ENCODE peak calls at places on chromosomes 11 and 22, in five cellular contexts. One of them, this sample, is unnamed.

GRCh38 chr11:105618343-105618955 is 8.6 kb downstream of the GRIA4 start:
- DNase-seq in mesenchymal stem cell: no peak
- DNase-seq in IMR-90: peak; percentile 4
- DNase-seq in trophoblast cell: no peak
- DNase-seq in mesendoderm: no peak
- DNase-seq in this sample: no peak

GRCh38 chr22:43533656-43534428 is 122.0 kb downstream of the MPPED1 start:
- DNase-seq in IMR-90: no peak
- DNase-seq in mesendoderm: no peak
- DNase-seq in trophoblast cell: no peak
- DNase-seq in mesenchymal stem cell: no peak
- DNase-seq in this sample: no peak

GRCh38 chr22:31127181-31127772 is 4.5 kb downstream of the INPP5J start:
- DNase-seq in mesenchymal stem cell: no peak
- DNase-seq in trophoblast cell: no peak
- DNase-seq in IMR-90: no peak
- DNase-seq in mesendoderm: peak; percentile 83
- DNase-seq in this sample: no peak

GRCh38 chr11:127994736-127995135 is 592.6 kb downstream of the ETS1 start:
- DNase-seq in trophoblast cell: peak; percentile 66
- DNase-seq in mesenchymal stem cell: no peak
- DNase-seq in IMR-90: peak; percentile 69
- DNase-seq in mesendoderm: peak; percentile 59
- DNase-seq in this sample: no peak

GRCh38 chr11:124837491-124837856 is 27.8 kb upstream of the ROBO3 start:
- DNase-seq in mesenchymal stem cell: peak; percentile 91
- DNase-seq in mesendoderm: peak; percentile 86
- DNase-seq in IMR-90: peak; percentile 90
- DNase-seq in trophoblast cell: peak; percentile 92
- DNase-seq in this sample: no peak

GRCh38 chr11:43952401-43953342 is 10.2 kb downstream of the C11orf96 start:
- DNase-seq in IMR-90: no peak
- DNase-seq in mesenchymal stem cell: no peak
- DNase-seq in trophoblast cell: peak; percentile 66
- DNase-seq in mesendoderm: no peak
- DNase-seq in this sample: no peak

GRCh38 chr11:36478700-36479329 is 31.3 kb downstream of the TRAF6 start:
- DNase-seq in mesenchymal stem cell: peak; percentile 73
- DNase-seq in mesendoderm: peak; percentile 64
- DNase-seq in IMR-90: peak; percentile 59
- DNase-seq in trophoblast cell: peak; percentile 57
- DNase-seq in this sample: peak; percentile 45

GRCh38 chr22:27238935-27239510 is 562.5 kb downstream of the MN1 start:
- DNase-seq in trophoblast cell: peak; percentile 70
- DNase-seq in mesendoderm: peak; percentile 38
- DNase-seq in IMR-90: peak; percentile 97
- DNase-seq in mesenchymal stem cell: peak; percentile 94
- DNase-seq in this sample: no peak

GRCh38 chr11:27184458-27185312 is 144.1 kb downstream of the BBOX1 start:
- DNase-seq in mesendoderm: peak; percentile 54
- DNase-seq in IMR-90: no peak
- DNase-seq in trophoblast cell: peak; percentile 62
- DNase-seq in mesenchymal stem cell: no peak
- DNase-seq in this sample: no peak

GRCh38 chr22:44336962-44337657 is 24.4 kb upstream of the SHISAL1 start:
- DNase-seq in trophoblast cell: no peak
- DNase-seq in mesendoderm: no peak
- DNase-seq in IMR-90: no peak
- DNase-seq in mesenchymal stem cell: no peak
- DNase-seq in this sample: no peak

GRCh38 chr11:95680169-95680929 is 109.2 kb downstream of the FAM76B start:
- DNase-seq in trophoblast cell: peak; percentile 58
- DNase-seq in mesendoderm: no peak
- DNase-seq in mesenchymal stem cell: peak; percentile 71
- DNase-seq in IMR-90: peak; percentile 85
- DNase-seq in this sample: no peak

GRCh38 chr11:44804449-44805151 is 77.8 kb downstream of the TSPAN18 start:
- DNase-seq in IMR-90: peak; percentile 20
- DNase-seq in trophoblast cell: no peak
- DNase-seq in mesendoderm: no peak
- DNase-seq in mesenchymal stem cell: no peak
- DNase-seq in this sample: no peak

GRCh38 chr22:24521791-24522245 is 26.7 kb downstream of the UPB1 start:
- DNase-seq in mesendoderm: peak; percentile 95
- DNase-seq in trophoblast cell: peak; percentile 63
- DNase-seq in mesenchymal stem cell: peak; percentile 53
- DNase-seq in IMR-90: peak; percentile 60
- DNase-seq in this sample: peak; percentile 29

GRCh38 chr22:41825376-41825775 is 7.5 kb upstream of the SREBF2 start:
- DNase-seq in mesenchymal stem cell: peak; percentile 30
- DNase-seq in mesendoderm: peak; percentile 75
- DNase-seq in IMR-90: peak; percentile 42
- DNase-seq in trophoblast cell: no peak
- DNase-seq in this sample: no peak

GRCh38 chr11:28526406-28526751 is 418.2 kb downstream of the METTL15 start:
- DNase-seq in trophoblast cell: peak; percentile 11
- DNase-seq in mesenchymal stem cell: peak; percentile 29
- DNase-seq in IMR-90: peak; percentile 25
- DNase-seq in mesendoderm: peak; percentile 13
- DNase-seq in this sample: no peak

GRCh38 chr11:94171693-94172440 is 43.2 kb downstream of the PANX1 start:
- DNase-seq in IMR-90: peak; percentile 50
- DNase-seq in mesenchymal stem cell: peak; percentile 47
- DNase-seq in mesendoderm: peak; percentile 77
- DNase-seq in trophoblast cell: peak; percentile 62
- DNase-seq in this sample: peak; percentile 49

GRCh38 chr11:2096001-2096918 is 42.9 kb downstream of the IGF2 start:
- DNase-seq in trophoblast cell: no peak
- DNase-seq in IMR-90: peak; percentile 50
- DNase-seq in mesenchymal stem cell: no peak
- DNase-seq in mesendoderm: no peak
- DNase-seq in this sample: no peak

GRCh38 chr11:29656557-29656956 is 360.3 kb downstream of the KCNA4 start:
- DNase-seq in trophoblast cell: no peak
- DNase-seq in mesenchymal stem cell: peak; percentile 64
- DNase-seq in mesendoderm: no peak
- DNase-seq in IMR-90: no peak
- DNase-seq in this sample: no peak

DNA sequence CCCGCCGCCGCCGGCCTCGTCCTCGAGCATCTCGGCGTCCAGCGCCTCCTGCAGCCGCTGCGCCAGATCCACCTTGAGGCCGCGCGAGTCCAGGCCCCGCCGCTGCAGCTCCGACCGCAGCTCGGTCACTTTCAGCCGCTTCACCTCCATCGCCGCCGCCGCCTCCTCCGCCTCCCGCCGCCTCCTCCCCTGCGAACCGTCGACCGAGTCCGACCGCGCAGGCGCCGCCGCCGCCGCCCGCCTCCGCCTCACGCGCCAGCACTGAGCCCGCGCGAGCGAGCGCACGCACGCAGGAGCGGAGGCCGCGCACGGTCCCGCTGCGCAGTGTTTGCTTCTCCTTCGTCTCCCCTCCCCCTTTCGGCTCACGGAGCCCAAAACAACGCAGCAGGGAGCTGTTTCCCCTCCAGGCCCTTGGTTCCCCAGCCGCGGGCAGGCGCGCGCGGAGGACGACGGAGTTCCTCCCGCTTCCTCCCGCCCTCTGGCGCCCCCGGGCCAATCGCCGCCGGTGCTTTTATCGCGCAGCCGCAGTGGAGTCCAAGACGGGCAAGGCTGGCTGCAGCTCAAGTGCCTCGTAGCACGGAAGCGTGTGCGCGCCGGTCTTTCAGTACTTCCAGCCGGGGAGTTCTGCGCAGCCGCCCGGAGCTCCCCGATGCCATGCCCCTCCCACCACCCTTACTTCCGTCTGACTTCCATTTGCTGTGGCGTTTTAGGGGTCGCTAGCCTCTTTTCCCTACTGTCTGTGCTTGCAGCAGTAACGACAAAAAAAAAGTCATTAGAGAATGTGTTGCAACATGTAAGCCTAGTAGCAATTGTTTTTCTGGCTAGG is at the start of gene HNRNPUL2:
- DNase-seq in trophoblast cell: peak; percentile 100
- DNase-seq in mesendoderm: peak; percentile 99
- DNase-seq in mesenchymal stem cell: peak; percentile 99
- DNase-seq in IMR-90: peak; percentile 99
- DNase-seq in this sample: peak; percentile 99
- H2BK120ac ChIP-seq in trophoblast cell: peak within 1 kb of the TSS; percentile 91
- H2BK120ac ChIP-seq in mesendoderm: peak within 1 kb of the TSS; percentile 52
- H2BK120ac ChIP-seq in mesenchymal stem cell: peak within 1 kb of the TSS; percentile 71
- H2BK120ac ChIP-seq in IMR-90: peak within 1 kb of the TSS; percentile 95
- H2BK120ac ChIP-seq in this sample: peak within 1 kb of the TSS; percentile 73

DNA sequence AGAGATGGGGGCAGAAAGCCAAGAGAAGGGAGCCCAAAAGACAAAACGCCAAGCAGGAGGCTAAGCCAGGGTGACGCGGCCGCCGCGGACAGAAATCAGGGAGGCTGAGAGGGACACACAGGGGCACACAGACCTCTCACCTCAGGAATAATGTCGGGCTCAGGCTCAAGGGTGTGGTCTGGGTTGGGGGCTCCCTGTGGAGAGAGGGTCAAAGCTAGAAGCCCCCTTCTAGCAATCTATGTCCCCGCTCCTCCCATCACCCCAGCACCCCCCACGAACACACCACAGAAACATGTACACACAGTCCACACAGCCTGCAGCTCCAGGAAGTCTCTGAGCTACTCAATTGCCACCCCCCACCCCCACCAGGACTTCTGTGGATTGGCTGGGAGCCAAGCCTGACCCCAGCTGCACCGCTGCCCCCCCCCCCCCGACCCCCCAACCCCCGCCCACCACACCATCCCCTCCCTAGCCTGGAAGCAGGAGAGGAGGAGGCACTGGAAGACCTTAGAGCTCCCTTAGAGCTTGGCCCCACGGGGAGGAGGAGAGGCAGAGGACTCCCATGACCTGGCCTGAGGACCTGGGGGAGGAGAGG is 6.9 kb downstream of the BCL9L start:
- DNase-seq in trophoblast cell: no peak
- DNase-seq in mesendoderm: no peak
- DNase-seq in IMR-90: peak; percentile 43
- DNase-seq in mesenchymal stem cell: no peak
- DNase-seq in this sample: no peak
- H2BK120ac ChIP-seq in trophoblast cell: peak overlapping the region; percentile 89
- H2BK120ac ChIP-seq in mesendoderm: peak overlapping the region; percentile 78
- H2BK120ac ChIP-seq in IMR-90: peak overlapping the region; percentile 96
- H2BK120ac ChIP-seq in mesenchymal stem cell: peak overlapping the region; percentile 99
- H2BK120ac ChIP-seq in this sample: peak overlapping the region; percentile 62

GRCh38 chr11:71246559-71246958 is 5.8 kb downstream of the SHANK2 start:
- DNase-seq in mesendoderm: peak; percentile 91
- DNase-seq in trophoblast cell: no peak
- DNase-seq in mesenchymal stem cell: no peak
- DNase-seq in IMR-90: no peak
- DNase-seq in this sample: no peak

GRCh38 chr11:71248656-71249055 is 3.7 kb downstream of the SHANK2 start:
- DNase-seq in mesendoderm: no peak
- DNase-seq in IMR-90: no peak
- DNase-seq in mesenchymal stem cell: no peak
- DNase-seq in trophoblast cell: peak; percentile 25
- DNase-seq in this sample: no peak

GRCh38 chr11:71247551-71248250 is 4.7 kb downstream of the SHANK2 start:
- DNase-seq in trophoblast cell: no peak
- DNase-seq in mesenchymal stem cell: peak; percentile 26
- DNase-seq in IMR-90: no peak
- DNase-seq in mesendoderm: peak; percentile 82
- DNase-seq in this sample: no peak

GRCh38 chr11:71249301-71249700 is 3.1 kb downstream of the SHANK2 start:
- DNase-seq in mesenchymal stem cell: no peak
- DNase-seq in IMR-90: no peak
- DNase-seq in mesendoderm: no peak
- DNase-seq in trophoblast cell: no peak
- DNase-seq in this sample: no peak

GRCh38 chr11:71248251-71248570 is 4.2 kb downstream of the SHANK2 start:
- DNase-seq in trophoblast cell: no peak
- DNase-seq in IMR-90: no peak
- DNase-seq in mesenchymal stem cell: no peak
- DNase-seq in mesendoderm: no peak
- DNase-seq in this sample: no peak
- H2BK120ac ChIP-seq in trophoblast cell: peak overlapping the region; percentile 26
- H2BK120ac ChIP-seq in IMR-90: no peak overlapping the region
- H2BK120ac ChIP-seq in mesenchymal stem cell: no peak overlapping the region
- H2BK120ac ChIP-seq in mesendoderm: no peak overlapping the region
- H2BK120ac ChIP-seq in this sample: no peak overlapping the region

GRCh38 chr22:20116951-20117645 is at the start of gene TRMT2A:
- DNase-seq in mesendoderm: peak; percentile 99
- DNase-seq in trophoblast cell: peak; percentile 99
- DNase-seq in mesenchymal stem cell: peak; percentile 98
- DNase-seq in IMR-90: peak; percentile 98
- DNase-seq in this sample: peak; percentile 99
- H2BK120ac ChIP-seq in mesendoderm: peak within 1 kb of the TSS; percentile 16
- H2BK120ac ChIP-seq in trophoblast cell: peak within 1 kb of the TSS; percentile 75
- H2BK120ac ChIP-seq in mesenchymal stem cell: peak within 1 kb of the TSS; percentile 98
- H2BK120ac ChIP-seq in IMR-90: peak within 1 kb of the TSS; percentile 38
- H2BK120ac ChIP-seq in this sample: no peak within 1 kb of the TSS

GRCh38 chr11:746289-747175 is 732 bp upstream of the TALDO1 start:
- DNase-seq in mesendoderm: peak; percentile 65
- DNase-seq in mesenchymal stem cell: peak; percentile 36
- DNase-seq in IMR-90: peak; percentile 24
- DNase-seq in trophoblast cell: no peak
- DNase-seq in this sample: peak; percentile 30
- H2BK120ac ChIP-seq in mesendoderm: no peak overlapping the region
- H2BK120ac ChIP-seq in mesenchymal stem cell: peak overlapping the region; percentile 61
- H2BK120ac ChIP-seq in IMR-90: no peak overlapping the region
- H2BK120ac ChIP-seq in trophoblast cell: peak overlapping the region; percentile 29
- H2BK120ac ChIP-seq in this sample: no peak overlapping the region

DNA sequence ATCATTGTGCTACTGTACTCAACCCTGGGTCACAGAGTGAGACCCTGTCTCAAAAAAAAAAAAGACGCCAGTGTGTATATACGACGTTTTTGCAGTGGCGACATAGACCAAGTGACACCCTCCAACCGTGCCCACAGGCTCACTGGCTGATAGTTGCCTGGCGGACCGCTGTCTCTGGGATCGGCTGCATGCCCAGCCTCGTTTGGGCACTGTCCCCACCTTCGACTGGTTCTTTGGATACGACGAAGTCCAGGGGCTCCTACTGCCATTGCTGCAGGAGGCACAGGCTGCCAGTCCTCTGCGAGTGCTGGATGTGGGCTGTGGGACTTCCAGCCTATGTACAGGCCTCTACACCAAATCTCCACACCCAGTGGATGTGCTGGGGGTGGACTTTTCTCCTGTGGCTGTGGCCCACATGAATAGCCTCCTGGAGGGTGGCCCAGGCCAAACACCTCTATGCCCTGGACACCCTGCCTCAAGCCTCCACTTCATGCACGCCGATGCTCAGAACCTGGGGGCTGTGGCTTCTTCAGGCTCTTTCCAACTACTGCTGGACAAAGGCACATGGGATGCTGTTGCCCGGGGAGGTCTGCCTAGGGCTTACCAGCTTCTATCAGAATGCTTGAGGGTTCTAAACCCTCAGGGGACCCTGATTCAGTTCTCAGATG is 1.3 kb downstream of the CSKMT start:
- DNase-seq in IMR-90: no peak
- DNase-seq in mesenchymal stem cell: no peak
- DNase-seq in trophoblast cell: no peak
- DNase-seq in mesendoderm: no peak
- DNase-seq in this sample: no peak
- H2BK120ac ChIP-seq in IMR-90: no peak overlapping the region
- H2BK120ac ChIP-seq in mesenchymal stem cell: no peak overlapping the region
- H2BK120ac ChIP-seq in trophoblast cell: no peak overlapping the region
- H2BK120ac ChIP-seq in mesendoderm: no peak overlapping the region
- H2BK120ac ChIP-seq in this sample: no peak overlapping the region

GRCh38 chr22:28989912-28990311 is 71.7 kb downstream of the C22orf31 start:
- DNase-seq in trophoblast cell: no peak
- DNase-seq in mesenchymal stem cell: no peak
- DNase-seq in mesendoderm: no peak
- DNase-seq in IMR-90: no peak
- DNase-seq in this sample: no peak
- H2BK120ac ChIP-seq in trophoblast cell: no peak overlapping the region
- H2BK120ac ChIP-seq in mesenchymal stem cell: no peak overlapping the region
- H2BK120ac ChIP-seq in mesendoderm: no peak overlapping the region
- H2BK120ac ChIP-seq in IMR-90: no peak overlapping the region
- H2BK120ac ChIP-seq in this sample: no peak overlapping the region

This sample was measured in neuronal stem cell.